ENCODE peak calls at places on chromosomes 5 and 9, in seven cellular contexts. One of them, this sample, is unnamed.

GRCh38 chr9:95623614-95624013 is 106.8 kb upstream of the PTCH1 start:
- DNase-seq in thoracic aorta: no peak
- DNase-seq in CD8-positive, alpha-beta memory T cell: no peak
- DNase-seq in fibroblast of mammary gland: no peak
- DNase-seq in GOT3: no peak
- DNase-seq in GM12865: no peak
- DNase-seq in NCI-H1436: no peak
- DNase-seq in this sample: no peak

GRCh38 chr9:89917861-89918260 is 313.0 kb downstream of the GADD45G start:
- DNase-seq in thoracic aorta: no peak
- DNase-seq in CD8-positive, alpha-beta memory T cell: no peak
- DNase-seq in fibroblast of mammary gland: no peak
- DNase-seq in GOT3: no peak
- DNase-seq in GM12865: no peak
- DNase-seq in NCI-H1436: no peak
- DNase-seq in this sample: no peak

GRCh38 chr5:141050622-141051525 is at the start of gene PCDHB1:
- DNase-seq in thoracic aorta: no peak
- DNase-seq in CD8-positive, alpha-beta memory T cell: no peak
- DNase-seq in fibroblast of mammary gland: no peak
- DNase-seq in GOT3: no peak
- DNase-seq in GM12865: no peak
- DNase-seq in NCI-H1436: no peak
- DNase-seq in this sample: no peak

GRCh38 chr5:131747180-131748105 is 49.4 kb downstream of the FNIP1 start:
- DNase-seq in thoracic aorta: no peak
- DNase-seq in CD8-positive, alpha-beta memory T cell: no peak
- DNase-seq in fibroblast of mammary gland: peak
- DNase-seq in GOT3: no peak
- DNase-seq in GM12865: peak
- DNase-seq in NCI-H1436: no peak
- DNase-seq in this sample: no peak

GRCh38 chr5:9033524-9033923 is 512.4 kb downstream of the SEMA5A start:
- DNase-seq in thoracic aorta: no peak
- DNase-seq in CD8-positive, alpha-beta memory T cell: no peak
- DNase-seq in fibroblast of mammary gland: no peak
- DNase-seq in GOT3: no peak
- DNase-seq in GM12865: no peak
- DNase-seq in NCI-H1436: no peak
- DNase-seq in this sample: no peak

GRCh38 chr5:72848474-72849428 is 32.3 kb downstream of the TNPO1 start:
- DNase-seq in thoracic aorta: peak
- DNase-seq in CD8-positive, alpha-beta memory T cell: no peak
- DNase-seq in fibroblast of mammary gland: no peak
- DNase-seq in GOT3: no peak
- DNase-seq in GM12865: peak
- DNase-seq in NCI-H1436: peak
- DNase-seq in this sample: peak

GRCh38 chr5:137313526-137314175 is 185.5 kb downstream of the SPOCK1 start:
- DNase-seq in thoracic aorta: no peak
- DNase-seq in CD8-positive, alpha-beta memory T cell: no peak
- DNase-seq in fibroblast of mammary gland: no peak
- DNase-seq in GOT3: no peak
- DNase-seq in GM12865: no peak
- DNase-seq in NCI-H1436: no peak
- DNase-seq in this sample: no peak

GRCh38 chr5:33806736-33807442 is 84.9 kb downstream of the ADAMTS12 start:
- DNase-seq in thoracic aorta: no peak
- DNase-seq in CD8-positive, alpha-beta memory T cell: no peak
- DNase-seq in fibroblast of mammary gland: peak
- DNase-seq in GOT3: no peak
- DNase-seq in GM12865: no peak
- DNase-seq in NCI-H1436: no peak
- DNase-seq in this sample: no peak

GRCh38 chr5:126031989-126032716 is 391.1 kb upstream of the GRAMD2B start:
- DNase-seq in thoracic aorta: no peak
- DNase-seq in CD8-positive, alpha-beta memory T cell: no peak
- DNase-seq in fibroblast of mammary gland: peak
- DNase-seq in GOT3: no peak
- DNase-seq in GM12865: no peak
- DNase-seq in NCI-H1436: no peak
- DNase-seq in this sample: no peak

GRCh38 chr5:31948006-31948405 is 226.1 kb downstream of the GOLPH3 start:
- DNase-seq in thoracic aorta: no peak
- DNase-seq in CD8-positive, alpha-beta memory T cell: no peak
- DNase-seq in fibroblast of mammary gland: no peak
- DNase-seq in GOT3: no peak
- DNase-seq in GM12865: no peak
- DNase-seq in NCI-H1436: no peak
- DNase-seq in this sample: no peak

GRCh38 chr9:12817702-12818101 is 42.9 kb downstream of the LURAP1L start:
- DNase-seq in thoracic aorta: no peak
- DNase-seq in CD8-positive, alpha-beta memory T cell: no peak
- DNase-seq in fibroblast of mammary gland: peak
- DNase-seq in GOT3: no peak
- DNase-seq in GM12865: no peak
- DNase-seq in NCI-H1436: no peak
- DNase-seq in this sample: no peak

GRCh38 chr9:35051069-35051967 is 21.1 kb downstream of the VCP start:
- DNase-seq in thoracic aorta: no peak
- DNase-seq in CD8-positive, alpha-beta memory T cell: peak
- DNase-seq in fibroblast of mammary gland: peak
- DNase-seq in GOT3: no peak
- DNase-seq in GM12865: peak
- DNase-seq in NCI-H1436: peak
- DNase-seq in this sample: peak

GRCh38 chr5:337565-338130 is 16.1 kb downstream of the AHRR start:
- DNase-seq in thoracic aorta: no peak
- DNase-seq in CD8-positive, alpha-beta memory T cell: no peak
- DNase-seq in fibroblast of mammary gland: no peak
- DNase-seq in GOT3: no peak
- DNase-seq in GM12865: no peak
- DNase-seq in NCI-H1436: no peak
- DNase-seq in this sample: no peak

GRCh38 chr5:68354315-68354714 is 138.8 kb downstream of the PIK3R1 start:
- DNase-seq in thoracic aorta: no peak
- DNase-seq in CD8-positive, alpha-beta memory T cell: no peak
- DNase-seq in fibroblast of mammary gland: no peak
- DNase-seq in GOT3: no peak
- DNase-seq in GM12865: no peak
- DNase-seq in NCI-H1436: no peak
- DNase-seq in this sample: no peak

GRCh38 chr5:180331647-180331950 is 21.5 kb downstream of the GFPT2 start:
- DNase-seq in thoracic aorta: no peak
- DNase-seq in CD8-positive, alpha-beta memory T cell: no peak
- DNase-seq in fibroblast of mammary gland: no peak
- DNase-seq in GOT3: no peak
- DNase-seq in GM12865: no peak
- DNase-seq in NCI-H1436: no peak
- DNase-seq in this sample: no peak

GRCh38 chr9:126617740-126618133 is 4.0 kb downstream of the LMX1B start:
- DNase-seq in thoracic aorta: no peak
- DNase-seq in CD8-positive, alpha-beta memory T cell: no peak
- DNase-seq in fibroblast of mammary gland: no peak
- DNase-seq in GOT3: no peak
- DNase-seq in GM12865: no peak
- DNase-seq in NCI-H1436: no peak
- DNase-seq in this sample: no peak

GRCh38 chr9:37836386-37836785 is 35.8 kb downstream of the DCAF10 start:
- DNase-seq in thoracic aorta: no peak
- DNase-seq in CD8-positive, alpha-beta memory T cell: no peak
- DNase-seq in fibroblast of mammary gland: no peak
- DNase-seq in GOT3: no peak
- DNase-seq in GM12865: peak
- DNase-seq in NCI-H1436: no peak
- DNase-seq in this sample: no peak

GRCh38 chr9:129027224-129027684 is 877 bp downstream of the SH3GLB2 start:
- DNase-seq in thoracic aorta: no peak
- DNase-seq in CD8-positive, alpha-beta memory T cell: no peak
- DNase-seq in fibroblast of mammary gland: no peak
- DNase-seq in GOT3: no peak
- DNase-seq in GM12865: no peak
- DNase-seq in NCI-H1436: no peak
- DNase-seq in this sample: no peak

GRCh38 chr5:56941981-56942380 is 9.9 kb downstream of the MIER3 start:
- DNase-seq in thoracic aorta: no peak
- DNase-seq in CD8-positive, alpha-beta memory T cell: no peak
- DNase-seq in fibroblast of mammary gland: peak
- DNase-seq in GOT3: no peak
- DNase-seq in GM12865: no peak
- DNase-seq in NCI-H1436: no peak
- DNase-seq in this sample: no peak

GRCh38 chr5:138686668-138687067 is 66.6 kb upstream of the CTNNA1 start:
- DNase-seq in thoracic aorta: no peak
- DNase-seq in CD8-positive, alpha-beta memory T cell: no peak
- DNase-seq in fibroblast of mammary gland: peak
- DNase-seq in GOT3: no peak
- DNase-seq in GM12865: no peak
- DNase-seq in NCI-H1436: no peak
- DNase-seq in this sample: no peak

GRCh38 chr9:99222416-99223280 is 566 bp downstream of the SEC61B start:
- DNase-seq in thoracic aorta: no peak
- DNase-seq in CD8-positive, alpha-beta memory T cell: no peak
- DNase-seq in fibroblast of mammary gland: peak
- DNase-seq in GOT3: no peak
- DNase-seq in GM12865: no peak
- DNase-seq in NCI-H1436: no peak
- DNase-seq in this sample: no peak

GRCh38 chr5:135462304-135462703 is 10.2 kb upstream of the TIFAB start:
- DNase-seq in thoracic aorta: no peak
- DNase-seq in CD8-positive, alpha-beta memory T cell: peak
- DNase-seq in fibroblast of mammary gland: peak
- DNase-seq in GOT3: no peak
- DNase-seq in GM12865: peak
- DNase-seq in NCI-H1436: peak
- DNase-seq in this sample: peak

GRCh38 chr9:65403721-65404120 is 118.7 kb upstream of the FOXD4L5 start:
- DNase-seq in thoracic aorta: no peak
- DNase-seq in CD8-positive, alpha-beta memory T cell: no peak
- DNase-seq in fibroblast of mammary gland: no peak
- DNase-seq in GOT3: no peak
- DNase-seq in GM12865: no peak
- DNase-seq in NCI-H1436: no peak
- DNase-seq in this sample: no peak

GRCh38 chr9:129549684-129550083 is 71.2 kb downstream of the C9orf50 start:
- DNase-seq in thoracic aorta: no peak
- DNase-seq in CD8-positive, alpha-beta memory T cell: no peak
- DNase-seq in fibroblast of mammary gland: peak
- DNase-seq in GOT3: no peak
- DNase-seq in GM12865: no peak
- DNase-seq in NCI-H1436: no peak
- DNase-seq in this sample: peak

GRCh38 chr5:16754621-16755020 is 137.8 kb upstream of the RETREG1 start:
- DNase-seq in thoracic aorta: no peak
- DNase-seq in CD8-positive, alpha-beta memory T cell: no peak
- DNase-seq in fibroblast of mammary gland: no peak
- DNase-seq in GOT3: no peak
- DNase-seq in GM12865: no peak
- DNase-seq in NCI-H1436: no peak
- DNase-seq in this sample: no peak

GRCh38 chr5:96094904-96095303 is 133.3 kb upstream of the ELL2 start:
- DNase-seq in thoracic aorta: no peak
- DNase-seq in CD8-positive, alpha-beta memory T cell: no peak
- DNase-seq in fibroblast of mammary gland: peak
- DNase-seq in GOT3: no peak
- DNase-seq in GM12865: no peak
- DNase-seq in NCI-H1436: no peak
- DNase-seq in this sample: no peak

GRCh38 chr5:14263700-14264099 is 120.6 kb downstream of the TRIO start:
- DNase-seq in thoracic aorta: no peak
- DNase-seq in CD8-positive, alpha-beta memory T cell: no peak
- DNase-seq in fibroblast of mammary gland: no peak
- DNase-seq in GOT3: no peak
- DNase-seq in GM12865: no peak
- DNase-seq in NCI-H1436: peak
- DNase-seq in this sample: no peak

GRCh38 chr9:89523948-89524347 is 26.0 kb upstream of the SEMA4D start:
- DNase-seq in thoracic aorta: no peak
- DNase-seq in CD8-positive, alpha-beta memory T cell: peak
- DNase-seq in fibroblast of mammary gland: no peak
- DNase-seq in GOT3: no peak
- DNase-seq in GM12865: peak
- DNase-seq in NCI-H1436: no peak
- DNase-seq in this sample: no peak

GRCh38 chr5:78586251-78586650 is 62.3 kb downstream of the LHFPL2 start:
- DNase-seq in thoracic aorta: no peak
- DNase-seq in CD8-positive, alpha-beta memory T cell: no peak
- DNase-seq in fibroblast of mammary gland: peak
- DNase-seq in GOT3: no peak
- DNase-seq in GM12865: no peak
- DNase-seq in NCI-H1436: no peak
- DNase-seq in this sample: no peak

GRCh38 chr9:121744002-121744686 is 92.7 kb downstream of the DAB2IP start:
- DNase-seq in thoracic aorta: no peak
- DNase-seq in CD8-positive, alpha-beta memory T cell: peak
- DNase-seq in fibroblast of mammary gland: peak
- DNase-seq in GOT3: no peak
- DNase-seq in GM12865: peak
- DNase-seq in NCI-H1436: peak
- DNase-seq in this sample: peak

GRCh38 chr5:131394128-131394527 is 130.3 kb downstream of the CDC42SE2 start:
- DNase-seq in thoracic aorta: no peak
- DNase-seq in CD8-positive, alpha-beta memory T cell: peak
- DNase-seq in fibroblast of mammary gland: peak
- DNase-seq in GOT3: no peak
- DNase-seq in GM12865: peak
- DNase-seq in NCI-H1436: no peak
- DNase-seq in this sample: no peak